ENCODE peak calls at places on chromosomes 11 and 22, in five cellular contexts. O is HL-60, D is prostate gland, V is HCT116, C is transverse colon. W is an unnamed sample.

GRCh38 chr11:11468919-11469318 is 115.9 kb upstream of the CSNK2A3 start:
- DNase-seq in V (no peak), C (no peak), D (no peak), O (no peak), W (no peak)

GRCh38 chr22:49632199-49633009 is 195.3 kb downstream of the BRD1 start:
- DNase-seq in V (peak), O (no peak), D (peak), C (peak), W (no peak)

GRCh38 chr22:30694638-30695350 is at the start of gene OSBP2:
- DNase-seq in O (no peak), D (peak), C (peak), V (no peak), W (no peak)

GRCh38 chr11:99937330-99937729 is 749.8 kb upstream of the ARHGAP42 start:
- DNase-seq in O (no peak), D (no peak), V (no peak), C (no peak), W (no peak)

GRCh38 chr11:15850992-15851615 is 505.2 kb downstream of the SOX6 start:
- DNase-seq in O (no peak), D (no peak), C (no peak), V (no peak), W (no peak)

GRCh38 chr22:44196241-44196640 is 15.5 kb downstream of the PARVG start:
- DNase-seq in D (no peak), O (no peak), V (no peak), C (no peak), W (no peak)

GRCh38 chr11:102767800-102768199 is 12.6 kb downstream of the MMP10 start:
- DNase-seq in O (no peak), D (no peak), C (no peak), V (no peak), W (no peak)

GRCh38 chr11:71499125-71499524 is 27.9 kb upstream of the KRTAP5-7 start:
- DNase-seq in D (no peak), C (no peak), V (no peak), O (no peak), W (no peak)

GRCh38 chr11:122422707-122423106 is 232.8 kb upstream of the UBASH3B start:
- DNase-seq in C (no peak), V (no peak), D (no peak), O (no peak), W (no peak)

GRCh38 chr22:17368144-17368726 is 1.0 kb upstream of the CECR2 start:
- DNase-seq in D (peak), V (no peak), O (no peak), C (no peak), W (no peak)
- H3K4me3 ChIP-seq in D (peak), V (peak), O (no peak), C (no peak), W (peak)

GRCh38 chr22:38872831-38873248 is 824 bp upstream of the CBX6 start:
- DNase-seq in O (no peak), D (peak), C (peak), V (no peak), W (peak)

GRCh38 chr22:38870312-38870741 is 1.7 kb downstream of the CBX6 start:
- DNase-seq in V (peak), C (peak), D (peak), O (peak), W (peak)

GRCh38 chr22:38872172-38872830 is at the start of gene CBX6:
- DNase-seq in D (peak), O (peak), V (peak), C (peak), W (peak)

GRCh38 chr22:38870791-38871359 is 1.1 kb downstream of the CBX6 start:
- DNase-seq in C (no peak), D (no peak), O (no peak), V (no peak), W (peak)

DNA sequence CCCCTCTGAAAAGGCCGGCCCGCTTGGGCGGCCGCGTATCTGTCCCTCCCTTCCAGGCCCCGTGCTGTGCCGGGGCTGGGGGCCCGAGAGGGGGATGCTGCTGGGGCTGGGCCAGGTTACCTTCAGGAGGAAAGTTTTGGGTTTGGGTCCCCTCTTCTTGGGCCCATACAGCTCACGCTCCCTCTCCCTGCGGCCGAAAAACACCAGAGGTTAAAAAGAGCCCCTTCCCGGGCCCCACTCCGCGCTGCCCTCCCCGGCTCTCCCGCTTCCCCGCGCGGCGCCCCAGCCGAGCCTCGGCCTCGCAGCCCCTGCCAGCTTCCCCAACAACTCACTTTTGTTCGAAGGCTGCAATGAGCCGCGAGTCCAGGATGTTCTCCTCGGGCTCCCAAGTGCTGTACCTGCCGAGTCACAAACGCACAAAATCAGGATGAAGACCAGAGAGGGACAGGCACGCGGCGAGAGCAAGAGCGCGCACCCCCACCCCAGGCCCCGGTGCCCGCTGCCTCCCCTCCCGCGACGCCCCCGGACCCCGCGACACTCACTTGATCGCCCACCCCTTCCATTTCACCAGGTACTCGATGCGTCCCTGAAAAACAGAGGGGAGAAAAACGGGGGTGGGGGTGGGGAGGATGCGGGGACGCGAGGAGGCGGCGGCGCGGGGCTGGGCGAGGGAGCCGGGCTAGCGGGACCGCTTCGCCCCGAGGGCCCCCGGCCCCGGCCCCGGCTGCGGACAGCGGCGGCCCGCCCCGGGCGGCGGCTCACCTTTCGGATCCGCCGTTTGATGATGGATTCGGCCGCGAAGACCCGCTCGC is 450 bp downstream of the CBX6 start:
- DNase-seq in D (no peak), C (no peak), V (no peak), O (peak), W (peak)
- TF ChIP-seq POLR2AphosphoS5 in D (no peak), C (no peak), V (no peak), O (no peak), W (no peak)

GRCh38 chr22:37748659-37749058 is 51.8 kb downstream of the TRIOBP start:
- DNase-seq in C (no peak), O (no peak), V (no peak), D (no peak), W (no peak)
- H3K4me3 ChIP-seq in C (no peak), O (no peak), V (peak), D (no peak), W (no peak)

DNA sequence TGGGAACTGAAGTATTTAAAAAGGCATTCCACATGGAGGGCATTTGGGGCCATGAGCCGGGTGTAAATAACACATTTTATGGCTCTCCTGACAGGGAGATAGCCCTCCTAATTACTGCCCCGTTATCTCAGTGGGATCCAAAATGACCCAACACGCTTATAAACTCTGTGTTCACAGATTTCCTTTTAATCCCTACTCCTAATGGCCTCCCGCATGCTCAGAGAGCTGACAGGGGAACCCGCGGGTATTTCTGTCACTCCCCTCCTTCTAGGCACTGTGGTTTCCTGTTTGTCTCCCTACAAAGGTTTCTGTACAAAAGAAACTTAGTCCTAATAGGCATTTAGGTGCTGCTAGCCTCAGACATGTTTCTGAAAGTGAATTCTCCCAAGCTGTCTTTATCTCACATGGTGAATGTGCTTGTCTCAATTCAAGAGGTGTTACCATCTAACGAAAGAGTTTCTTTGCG is 202.8 kb upstream of the SEZ6L start:
- DNase-seq in O (no peak), D (no peak), C (no peak), V (no peak), W (no peak)
- TF ChIP-seq POLR2AphosphoS5 in O (no peak), D (no peak), C (no peak), V (no peak), W (no peak)

GRCh38 chr11:63573881-63574855 is 11.0 kb upstream of the PLAAT2 start:
- DNase-seq in V (no peak), C (peak), D (peak), O (no peak), W (no peak)
- H3K4me3 ChIP-seq in V (no peak), C (peak), D (peak), O (no peak), W (peak)

GRCh38 chr11:75520688-75521087 is 5.1 kb downstream of the GDPD5 start:
- DNase-seq in O (no peak), D (no peak), V (no peak), C (no peak), W (no peak)
- TF ChIP-seq POLR2AphosphoS5 in O (no peak), D (no peak), V (no peak), C (no peak), W (no peak)

GRCh38 chr11:707817-708420 is 1.9 kb downstream of the EPS8L2 start:
- DNase-seq in D (no peak), O (no peak), C (no peak), V (no peak), W (no peak)
- H3K4me3 ChIP-seq in D (no peak), O (no peak), C (no peak), V (peak), W (peak)

GRCh38 chr11:46017341-46017740 is 94.9 kb downstream of the LARGE2 start:
- DNase-seq in C (no peak), V (no peak), O (no peak), D (no peak), W (no peak)

GRCh38 chr11:46015941-46016340 is 93.5 kb downstream of the LARGE2 start:
- DNase-seq in D (no peak), C (no peak), V (no peak), O (no peak), W (no peak)

DNA sequence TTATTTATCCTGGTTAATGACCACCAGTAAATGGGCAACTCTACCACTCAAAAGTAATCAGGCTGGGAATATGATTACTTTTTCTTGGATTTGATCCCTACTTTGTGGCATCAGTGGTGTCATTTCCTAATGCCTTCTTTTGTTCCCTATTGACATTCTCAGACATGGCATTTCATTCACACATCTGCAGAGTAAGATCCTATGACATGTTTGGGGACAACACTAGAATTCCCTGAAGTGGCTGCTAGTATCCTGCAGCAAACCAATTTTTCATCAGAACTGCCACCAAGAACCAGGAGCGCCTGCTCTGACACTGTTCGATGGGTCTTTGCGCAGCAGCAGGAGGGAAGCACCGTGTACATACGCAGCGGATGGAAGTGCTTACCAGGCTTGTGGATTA is 97.6 kb downstream of the LARGE2 start:
- DNase-seq in C (no peak), O (no peak), V (no peak), D (no peak), W (no peak)
- TF ChIP-seq POLR2AphosphoS5 in C (no peak), O (no peak), V (no peak), D (no peak), W (no peak)

W was measured in suprapubic skin.